ENCODE peak calls at places on chromosomes 3 and 15, in eight cellular contexts. One of them, this sample, is unnamed.

GRCh38 chr3:195808741-195809290 is 2.9 kb downstream of the MUC4 start:
- DNase-seq in activated naive CD4-positive, alpha-beta T cell treated with anti-CD3 and anti-CD28 coated beads, Interleukin-2, amount 10 ng/mL, durations not matched to agents 7 days and 5 days: no peak
- DNase-seq in CD4-positive, alpha-beta memory T cell: no peak
- DNase-seq in nucleus accumbens: no peak
- DNase-seq in endothelial cell: no peak
- DNase-seq in activated effector memory CD4-positive, alpha-beta T cell treated with Interleukin-2 at 50 U/mL for 16 hours: no peak
- DNase-seq in HFFc6: no peak
- DNase-seq in foreskin fibroblast: no peak
- DNase-seq in this sample: no peak

GRCh38 chr3:79767953-79768282 is at the start of gene ROBO1:
- DNase-seq in activated naive CD4-positive, alpha-beta T cell treated with anti-CD3 and anti-CD28 coated beads, Interleukin-2, amount 10 ng/mL, durations not matched to agents 7 days and 5 days: no peak
- DNase-seq in CD4-positive, alpha-beta memory T cell: no peak
- DNase-seq in nucleus accumbens: peak
- DNase-seq in endothelial cell: no peak
- DNase-seq in activated effector memory CD4-positive, alpha-beta T cell treated with Interleukin-2 at 50 U/mL for 16 hours: no peak
- DNase-seq in HFFc6: no peak
- DNase-seq in foreskin fibroblast: no peak
- DNase-seq in this sample: no peak

GRCh38 chr15:68783226-68784054 is 37.3 kb downstream of the ANP32A start:
- DNase-seq in activated naive CD4-positive, alpha-beta T cell treated with anti-CD3 and anti-CD28 coated beads, Interleukin-2, amount 10 ng/mL, durations not matched to agents 7 days and 5 days: peak
- DNase-seq in CD4-positive, alpha-beta memory T cell: peak
- DNase-seq in nucleus accumbens: no peak
- DNase-seq in endothelial cell: peak
- DNase-seq in activated effector memory CD4-positive, alpha-beta T cell treated with Interleukin-2 at 50 U/mL for 16 hours: peak
- DNase-seq in HFFc6: no peak
- DNase-seq in foreskin fibroblast: peak
- DNase-seq in this sample: no peak

GRCh38 chr3:125068265-125068664 is 12.5 kb upstream of the HEG1 start:
- DNase-seq in activated naive CD4-positive, alpha-beta T cell treated with anti-CD3 and anti-CD28 coated beads, Interleukin-2, amount 10 ng/mL, durations not matched to agents 7 days and 5 days: no peak
- DNase-seq in CD4-positive, alpha-beta memory T cell: no peak
- DNase-seq in nucleus accumbens: no peak
- DNase-seq in endothelial cell: no peak
- DNase-seq in activated effector memory CD4-positive, alpha-beta T cell treated with Interleukin-2 at 50 U/mL for 16 hours: no peak
- DNase-seq in HFFc6: no peak
- DNase-seq in foreskin fibroblast: no peak
- DNase-seq in this sample: no peak

GRCh38 chr3:55859305-55859704 is 372.2 kb upstream of the WNT5A start:
- DNase-seq in activated naive CD4-positive, alpha-beta T cell treated with anti-CD3 and anti-CD28 coated beads, Interleukin-2, amount 10 ng/mL, durations not matched to agents 7 days and 5 days: no peak
- DNase-seq in CD4-positive, alpha-beta memory T cell: no peak
- DNase-seq in nucleus accumbens: no peak
- DNase-seq in endothelial cell: no peak
- DNase-seq in activated effector memory CD4-positive, alpha-beta T cell treated with Interleukin-2 at 50 U/mL for 16 hours: no peak
- DNase-seq in HFFc6: no peak
- DNase-seq in foreskin fibroblast: peak
- DNase-seq in this sample: no peak

GRCh38 chr3:64431717-64432116 is 206.5 kb upstream of the PRICKLE2 start:
- DNase-seq in activated naive CD4-positive, alpha-beta T cell treated with anti-CD3 and anti-CD28 coated beads, Interleukin-2, amount 10 ng/mL, durations not matched to agents 7 days and 5 days: no peak
- DNase-seq in CD4-positive, alpha-beta memory T cell: no peak
- DNase-seq in nucleus accumbens: no peak
- DNase-seq in endothelial cell: no peak
- DNase-seq in activated effector memory CD4-positive, alpha-beta T cell treated with Interleukin-2 at 50 U/mL for 16 hours: no peak
- DNase-seq in HFFc6: no peak
- DNase-seq in foreskin fibroblast: no peak
- DNase-seq in this sample: no peak

GRCh38 chr3:56878046-56878445 is 76.3 kb upstream of the ARHGEF3 start:
- DNase-seq in activated naive CD4-positive, alpha-beta T cell treated with anti-CD3 and anti-CD28 coated beads, Interleukin-2, amount 10 ng/mL, durations not matched to agents 7 days and 5 days: peak
- DNase-seq in CD4-positive, alpha-beta memory T cell: peak
- DNase-seq in nucleus accumbens: peak
- DNase-seq in endothelial cell: no peak
- DNase-seq in activated effector memory CD4-positive, alpha-beta T cell treated with Interleukin-2 at 50 U/mL for 16 hours: no peak
- DNase-seq in HFFc6: peak
- DNase-seq in foreskin fibroblast: peak
- DNase-seq in this sample: no peak

GRCh38 chr3:177358085-177358967 is 161.0 kb upstream of the TBL1XR1 start:
- DNase-seq in activated naive CD4-positive, alpha-beta T cell treated with anti-CD3 and anti-CD28 coated beads, Interleukin-2, amount 10 ng/mL, durations not matched to agents 7 days and 5 days: peak
- DNase-seq in CD4-positive, alpha-beta memory T cell: peak
- DNase-seq in nucleus accumbens: no peak
- DNase-seq in endothelial cell: peak
- DNase-seq in activated effector memory CD4-positive, alpha-beta T cell treated with Interleukin-2 at 50 U/mL for 16 hours: peak
- DNase-seq in HFFc6: no peak
- DNase-seq in foreskin fibroblast: peak
- DNase-seq in this sample: peak

GRCh38 chr3:102571030-102571429 is 136.2 kb downstream of the ZPLD1 start:
- DNase-seq in activated naive CD4-positive, alpha-beta T cell treated with anti-CD3 and anti-CD28 coated beads, Interleukin-2, amount 10 ng/mL, durations not matched to agents 7 days and 5 days: no peak
- DNase-seq in CD4-positive, alpha-beta memory T cell: no peak
- DNase-seq in nucleus accumbens: no peak
- DNase-seq in endothelial cell: no peak
- DNase-seq in activated effector memory CD4-positive, alpha-beta T cell treated with Interleukin-2 at 50 U/mL for 16 hours: no peak
- DNase-seq in HFFc6: no peak
- DNase-seq in foreskin fibroblast: no peak
- DNase-seq in this sample: no peak

GRCh38 chr15:75456710-75457109 is 5.2 kb upstream of the SIN3A start:
- DNase-seq in activated naive CD4-positive, alpha-beta T cell treated with anti-CD3 and anti-CD28 coated beads, Interleukin-2, amount 10 ng/mL, durations not matched to agents 7 days and 5 days: no peak
- DNase-seq in CD4-positive, alpha-beta memory T cell: no peak
- DNase-seq in nucleus accumbens: no peak
- DNase-seq in endothelial cell: no peak
- DNase-seq in activated effector memory CD4-positive, alpha-beta T cell treated with Interleukin-2 at 50 U/mL for 16 hours: no peak
- DNase-seq in HFFc6: peak
- DNase-seq in foreskin fibroblast: peak
- DNase-seq in this sample: no peak

GRCh38 chr3:119786409-119786808 is 4.5 kb downstream of the NR1I2 start:
- DNase-seq in activated naive CD4-positive, alpha-beta T cell treated with anti-CD3 and anti-CD28 coated beads, Interleukin-2, amount 10 ng/mL, durations not matched to agents 7 days and 5 days: no peak
- DNase-seq in CD4-positive, alpha-beta memory T cell: no peak
- DNase-seq in nucleus accumbens: no peak
- DNase-seq in endothelial cell: no peak
- DNase-seq in activated effector memory CD4-positive, alpha-beta T cell treated with Interleukin-2 at 50 U/mL for 16 hours: no peak
- DNase-seq in HFFc6: no peak
- DNase-seq in foreskin fibroblast: no peak
- DNase-seq in this sample: no peak

GRCh38 chr15:26731965-26732364 is 40.9 kb downstream of the GABRB3 start:
- DNase-seq in activated naive CD4-positive, alpha-beta T cell treated with anti-CD3 and anti-CD28 coated beads, Interleukin-2, amount 10 ng/mL, durations not matched to agents 7 days and 5 days: no peak
- DNase-seq in CD4-positive, alpha-beta memory T cell: no peak
- DNase-seq in nucleus accumbens: no peak
- DNase-seq in endothelial cell: no peak
- DNase-seq in activated effector memory CD4-positive, alpha-beta T cell treated with Interleukin-2 at 50 U/mL for 16 hours: no peak
- DNase-seq in HFFc6: no peak
- DNase-seq in foreskin fibroblast: no peak
- DNase-seq in this sample: no peak

GRCh38 chr3:31980530-31981205 is 394 bp downstream of the OSBPL10 start:
- DNase-seq in activated naive CD4-positive, alpha-beta T cell treated with anti-CD3 and anti-CD28 coated beads, Interleukin-2, amount 10 ng/mL, durations not matched to agents 7 days and 5 days: peak
- DNase-seq in CD4-positive, alpha-beta memory T cell: peak
- DNase-seq in nucleus accumbens: no peak
- DNase-seq in endothelial cell: peak
- DNase-seq in activated effector memory CD4-positive, alpha-beta T cell treated with Interleukin-2 at 50 U/mL for 16 hours: peak
- DNase-seq in HFFc6: peak
- DNase-seq in foreskin fibroblast: peak
- DNase-seq in this sample: peak

GRCh38 chr3:119356646-119357045 is 62.5 kb downstream of the ARHGAP31 start:
- DNase-seq in activated naive CD4-positive, alpha-beta T cell treated with anti-CD3 and anti-CD28 coated beads, Interleukin-2, amount 10 ng/mL, durations not matched to agents 7 days and 5 days: no peak
- DNase-seq in CD4-positive, alpha-beta memory T cell: no peak
- DNase-seq in nucleus accumbens: no peak
- DNase-seq in endothelial cell: no peak
- DNase-seq in activated effector memory CD4-positive, alpha-beta T cell treated with Interleukin-2 at 50 U/mL for 16 hours: no peak
- DNase-seq in HFFc6: peak
- DNase-seq in foreskin fibroblast: no peak
- DNase-seq in this sample: no peak

GRCh38 chr3:189363856-189364255 is 192.1 kb downstream of the TPRG1 start:
- DNase-seq in activated naive CD4-positive, alpha-beta T cell treated with anti-CD3 and anti-CD28 coated beads, Interleukin-2, amount 10 ng/mL, durations not matched to agents 7 days and 5 days: no peak
- DNase-seq in CD4-positive, alpha-beta memory T cell: no peak
- DNase-seq in nucleus accumbens: no peak
- DNase-seq in endothelial cell: no peak
- DNase-seq in activated effector memory CD4-positive, alpha-beta T cell treated with Interleukin-2 at 50 U/mL for 16 hours: no peak
- DNase-seq in HFFc6: no peak
- DNase-seq in foreskin fibroblast: no peak
- DNase-seq in this sample: no peak